ENCODE peak calls at places on chromosomes 11 and 22, in eight cellular contexts. I, Y, J, S, F, W, Z and B are unnamed samples.

GRCh38 chr11:110345756-110346155 is 49.3 kb upstream of the RDX start:
- DNase-seq in I (peak; percentile 82), Y (no peak), J (no peak), S (no peak), F (no peak), W (no peak), Z (no peak), B (no peak)

GRCh38 chr11:33867996-33868645 is 23.8 kb downstream of the LMO2 start:
- DNase-seq in I (no peak), Y (no peak), J (no peak), S (no peak), F (no peak), W (no peak), Z (no peak), B (no peak)

GRCh38 chr11:17259931-17260499 is 16.5 kb upstream of the NUCB2 start:
- DNase-seq in I (peak; percentile 37), Y (no peak), J (no peak), S (no peak), F (no peak), W (no peak), Z (no peak), B (no peak)

GRCh38 chr22:40542821-40543540 is 93.5 kb downstream of the MRTFA start:
- DNase-seq in I (no peak), Y (no peak), J (no peak), S (no peak), F (no peak), W (no peak), Z (no peak), B (no peak)

GRCh38 chr11:62542750-62543567 is 3.6 kb downstream of the AHNAK start:
- DNase-seq in I (peak; percentile 80), Y (no peak), J (no peak), S (peak; percentile 73), F (peak; percentile 83), W (peak; percentile 96), Z (peak; percentile 71), B (peak; percentile 52)

GRCh38 chr11:33375688-33376311 is 118.6 kb downstream of the HIPK3 start:
- DNase-seq in I (peak; percentile 38), Y (no peak), J (no peak), S (peak; percentile 40), F (no peak), W (no peak), Z (peak; percentile 46), B (no peak)

GRCh38 chr11:19674831-19675230 is 37.8 kb upstream of the NAV2 start:
- DNase-seq in I (no peak), Y (no peak), J (no peak), S (no peak), F (no peak), W (peak; percentile 83), Z (no peak), B (no peak)

GRCh38 chr11:28834877-28835276 is 726.7 kb downstream of the METTL15 start:
- DNase-seq in I (peak; percentile 73), Y (peak; percentile 79), J (no peak), S (peak; percentile 73), F (no peak), W (no peak), Z (peak; percentile 95), B (peak; percentile 63)

GRCh38 chr11:9208726-9209501 is 56.2 kb downstream of the DENND5A start:
- DNase-seq in I (no peak), Y (no peak), J (no peak), S (peak; percentile 74), F (no peak), W (no peak), Z (peak; percentile 58), B (no peak)

GRCh38 chr22:49271831-49272230 is 555.8 kb downstream of the BRD1 start:
- DNase-seq in I (no peak), Y (no peak), J (no peak), S (no peak), F (no peak), W (no peak), Z (no peak), B (no peak)

GRCh38 chr11:118437046-118437735 is 899 bp downstream of the KMT2A start:
- DNase-seq in I (peak; percentile 64), Y (no peak), J (no peak), S (peak; percentile 70), F (peak; percentile 45), W (peak; percentile 54), Z (peak; percentile 46), B (no peak)

GRCh38 chr11:77557553-77557952 is 32.2 kb upstream of the AQP11 start:
- DNase-seq in I (peak; percentile 10), Y (no peak), J (no peak), S (peak; percentile 56), F (no peak), W (peak; percentile 52), Z (peak; percentile 14), B (no peak)

GRCh38 chr11:106853850-106854401 is 164.3 kb downstream of the GUCY1A2 start:
- DNase-seq in I (no peak), Y (no peak), J (no peak), S (no peak), F (no peak), W (no peak), Z (no peak), B (no peak)

GRCh38 chr11:96238563-96239166 is 104.3 kb downstream of the MAML2 start:
- DNase-seq in I (peak; percentile 64), Y (no peak), J (no peak), S (no peak), F (no peak), W (no peak), Z (peak; percentile 67), B (no peak)

GRCh38 chr11:96242191-96242845 is 100.7 kb downstream of the MAML2 start:
- DNase-seq in I (peak; percentile 43), Y (no peak), J (no peak), S (no peak), F (no peak), W (peak; percentile 83), Z (no peak), B (no peak)

GRCh38 chr11:96242971-96243647 is 99.9 kb downstream of the MAML2 start:
- DNase-seq in I (peak; percentile 98), Y (peak; percentile 96), J (peak; percentile 85), S (peak; percentile 96), F (peak; percentile 96), W (peak; percentile 99), Z (peak; percentile 99), B (peak; percentile 93)

GRCh38 chr11:96237759-96238158 is 105.2 kb downstream of the MAML2 start:
- DNase-seq in I (peak; percentile 71), Y (no peak), J (no peak), S (no peak), F (no peak), W (no peak), Z (no peak), B (no peak)

GRCh38 chr11:96241351-96241841 is 101.6 kb downstream of the MAML2 start:
- DNase-seq in I (no peak), Y (no peak), J (no peak), S (no peak), F (no peak), W (peak; percentile 93), Z (no peak), B (no peak)
- TF ChIP-seq CTCF in I (no peak), Y (no peak), J (no peak), S (peak; percentile 39), F (no peak), W (peak; percentile 42), Z (no peak), B (peak; percentile 26)

DNA sequence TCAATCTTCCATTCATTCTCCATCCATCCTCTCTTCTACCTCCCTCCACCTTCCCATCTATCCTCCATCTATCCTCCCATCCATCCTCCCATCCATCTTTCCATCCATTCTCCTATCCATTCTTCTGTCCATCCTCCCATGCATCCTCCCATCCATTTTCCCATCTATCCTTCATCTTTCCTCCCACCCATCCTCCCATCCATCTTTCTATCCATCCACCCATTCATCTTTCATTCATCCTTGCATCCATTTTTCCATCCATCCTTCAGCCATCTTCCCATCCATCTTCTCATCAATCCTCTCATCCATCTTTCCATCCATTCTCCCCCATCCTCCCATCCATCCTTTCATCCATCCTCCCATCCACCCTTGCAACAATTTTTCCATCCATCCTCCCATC is 27.5 kb downstream of the IGLL1 start:
- DNase-seq in I (no peak), Y (no peak), J (no peak), S (no peak), F (no peak), W (no peak), Z (no peak), B (no peak)
- H3K4me3 ChIP-seq in I (no peak overlapping the region), Y (no peak overlapping the region), J (no peak overlapping the region), S (no peak overlapping the region), F (no peak overlapping the region), W (no peak overlapping the region), Z (no peak overlapping the region), B (no peak overlapping the region)

GRCh38 chr22:37457093-37457893 is 28.9 kb downstream of the MFNG start:
- DNase-seq in I (peak; percentile 74), Y (no peak), J (peak; percentile 11), S (peak; percentile 85), F (peak; percentile 41), W (peak; percentile 70), Z (peak; percentile 24), B (no peak)

GRCh38 chr22:37462983-37463382 is 23.2 kb downstream of the MFNG start:
- DNase-seq in I (peak; percentile 52), Y (no peak), J (no peak), S (no peak), F (no peak), W (peak; percentile 52), Z (no peak), B (no peak)

GRCh38 chr22:37462426-37462825 is 23.8 kb downstream of the MFNG start:
- DNase-seq in I (no peak), Y (no peak), J (no peak), S (no peak), F (no peak), W (no peak), Z (no peak), B (no peak)

GRCh38 chr22:37459211-37459610 is 27.0 kb downstream of the MFNG start:
- DNase-seq in I (peak; percentile 17), Y (no peak), J (no peak), S (no peak), F (no peak), W (no peak), Z (no peak), B (no peak)

GRCh38 chr22:37460684-37461083 is 25.5 kb downstream of the MFNG start:
- DNase-seq in I (no peak), Y (no peak), J (no peak), S (no peak), F (no peak), W (no peak), Z (no peak), B (no peak)
- TF ChIP-seq CTCF in I (no peak), Y (no peak), J (no peak), S (no peak), F (no peak), W (no peak), Z (no peak), B (no peak)

GRCh38 chr11:94821439-94821838 is 53.3 kb downstream of the AMOTL1 start:
- DNase-seq in I (no peak), Y (no peak), J (no peak), S (no peak), F (no peak), W (no peak), Z (no peak), B (no peak)

GRCh38 chr11:94825111-94825880 is 57.1 kb downstream of the AMOTL1 start:
- DNase-seq in I (no peak), Y (no peak), J (no peak), S (no peak), F (no peak), W (no peak), Z (no peak), B (no peak)

GRCh38 chr11:94820480-94820879 is 52.3 kb downstream of the AMOTL1 start:
- DNase-seq in I (no peak), Y (no peak), J (no peak), S (no peak), F (no peak), W (no peak), Z (no peak), B (no peak)

GRCh38 chr11:94822080-94822479 is 53.9 kb downstream of the AMOTL1 start:
- DNase-seq in I (no peak), Y (no peak), J (no peak), S (no peak), F (no peak), W (no peak), Z (no peak), B (no peak)

GRCh38 chr11:94823127-94823732 is 55.1 kb downstream of the AMOTL1 start:
- DNase-seq in I (peak; percentile 36), Y (no peak), J (no peak), S (no peak), F (no peak), W (no peak), Z (no peak), B (no peak)
- H3K4me3 ChIP-seq in I (no peak overlapping the region), Y (no peak overlapping the region), J (no peak overlapping the region), S (no peak overlapping the region), F (no peak overlapping the region), W (no peak overlapping the region), Z (no peak overlapping the region), B (no peak overlapping the region)